ENCODE peak calls at places on chromosomes 12 and 14, in five cellular contexts. N is endothelial cell of umbilical vein, K is activated B cell treated with CpG ODN at 0.5 μM for 24 hours, M is osteocyte, S is ovary. H is an unnamed sample.

GRCh38 chr14:74920281-74920680 is 2.8 kb downstream of the RPS6KL1 start:
- DNase-seq in N (no peak), S (no peak), K (no peak), M (no peak), H (no peak)

GRCh38 chr12:108854453-108855283 is 2.7 kb downstream of the SSH1 start:
- DNase-seq in N (peak; percentile 98), K (no peak), M (no peak), S (no peak), H (no peak)

GRCh38 chr14:71165121-71165574 is 257.9 kb downstream of the PCNX1 start:
- DNase-seq in S (no peak), N (no peak), M (no peak), K (no peak), H (no peak)

GRCh38 chr12:131131077-131131807 is 177.5 kb downstream of the ADGRD1 start:
- DNase-seq in N (no peak), M (peak; percentile 81), S (no peak), K (no peak), H (peak; percentile 69)

GRCh38 chr14:60051690-60052324 is 39.9 kb upstream of the PCNX4 start:
- DNase-seq in K (no peak), N (no peak), M (no peak), S (no peak), H (no peak)

GRCh38 chr12:104603545-104603973 is 146.8 kb downstream of the CHST11 start:
- DNase-seq in M (no peak), S (no peak), K (no peak), N (no peak), H (no peak)

GRCh38 chr14:80965041-80965440 is 9.6 kb downstream of the TSHR start:
- DNase-seq in K (no peak), N (no peak), S (no peak), M (no peak), H (no peak)

GRCh38 chr14:104224516-104225281 is 86.3 kb downstream of the KIF26A start:
- DNase-seq in K (no peak), N (peak; percentile 14), S (peak; percentile 64), M (no peak), H (no peak)

GRCh38 chr14:73744874-73745529 is 30.8 kb upstream of the PNMA1 start:
- DNase-seq in S (no peak), N (no peak), K (no peak), M (no peak), H (no peak)

GRCh38 chr14:27006520-27006919 is 408.7 kb upstream of the NOVA1 start:
- DNase-seq in N (no peak), K (no peak), S (no peak), M (no peak), H (no peak)

GRCh38 chr14:24612186-24612585 is 2.7 kb upstream of the GZMH start:
- DNase-seq in S (no peak), N (no peak), M (no peak), K (no peak), H (no peak)

GRCh38 chr14:51351997-51352396 is 112.0 kb downstream of the TMX1 start:
- DNase-seq in S (no peak), N (no peak), M (no peak), K (no peak), H (no peak)

GRCh38 chr12:42482820-42483533 is 106.6 kb downstream of the PRICKLE1 start:
- DNase-seq in K (peak; percentile 89), M (peak; percentile 93), S (peak; percentile 91), N (peak; percentile 78), H (peak; percentile 89)

GRCh38 chr12:54759751-54760150 is 94.6 kb upstream of the MUCL1 start:
- DNase-seq in N (no peak), S (no peak), M (no peak), K (no peak), H (no peak)

GRCh38 chr14:79585845-79586244 is 625.5 kb downstream of the DIO2 start:
- DNase-seq in S (no peak), K (no peak), M (no peak), N (no peak), H (no peak)

DNA sequence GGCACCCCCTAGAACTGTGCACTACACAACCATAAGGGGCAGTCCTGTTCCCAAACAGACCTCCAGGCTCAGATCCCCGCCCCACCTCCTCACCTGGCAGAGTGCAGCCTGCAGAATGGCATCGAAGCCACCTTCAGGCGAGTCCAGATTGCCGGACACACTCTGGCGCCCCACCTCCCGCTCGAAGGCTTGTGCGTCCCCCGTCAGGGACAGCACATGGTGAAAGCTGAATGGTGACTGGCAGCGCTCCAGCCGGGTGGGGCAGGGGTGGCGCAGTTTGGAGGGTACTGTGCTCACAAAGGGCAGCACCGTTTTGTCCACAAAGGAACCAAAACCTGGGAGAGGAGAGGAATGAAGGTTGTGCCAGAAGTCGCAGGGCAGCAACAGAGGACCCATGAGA is 10.6 kb downstream of the ITGB7 start:
- DNase-seq in N (no peak), M (no peak), S (no peak), K (no peak), H (no peak)
- TF ChIP-seq CTCF in N (no peak), M (no peak), S (no peak), K (no peak), H (no peak)

GRCh38 chr14:23588884-23589598 is 10.5 kb upstream of the JPH4 start:
- DNase-seq in S (peak; percentile 94), K (peak; percentile 63), M (peak; percentile 95), N (peak; percentile 87), H (peak; percentile 90)
- TF ChIP-seq CTCF in S (peak; percentile 83), K (no peak), M (peak; percentile 80), N (peak; percentile 90), H (peak; percentile 89)

GRCh38 chr12:113461666-113462065 is 10.0 kb downstream of the LHX5 start:
- DNase-seq in S (no peak), K (no peak), N (no peak), M (no peak), H (no peak)
- TF ChIP-seq CTCF in S (no peak), K (no peak), N (peak; percentile 43), M (peak; percentile 41), H (peak; percentile 67)

DNA sequence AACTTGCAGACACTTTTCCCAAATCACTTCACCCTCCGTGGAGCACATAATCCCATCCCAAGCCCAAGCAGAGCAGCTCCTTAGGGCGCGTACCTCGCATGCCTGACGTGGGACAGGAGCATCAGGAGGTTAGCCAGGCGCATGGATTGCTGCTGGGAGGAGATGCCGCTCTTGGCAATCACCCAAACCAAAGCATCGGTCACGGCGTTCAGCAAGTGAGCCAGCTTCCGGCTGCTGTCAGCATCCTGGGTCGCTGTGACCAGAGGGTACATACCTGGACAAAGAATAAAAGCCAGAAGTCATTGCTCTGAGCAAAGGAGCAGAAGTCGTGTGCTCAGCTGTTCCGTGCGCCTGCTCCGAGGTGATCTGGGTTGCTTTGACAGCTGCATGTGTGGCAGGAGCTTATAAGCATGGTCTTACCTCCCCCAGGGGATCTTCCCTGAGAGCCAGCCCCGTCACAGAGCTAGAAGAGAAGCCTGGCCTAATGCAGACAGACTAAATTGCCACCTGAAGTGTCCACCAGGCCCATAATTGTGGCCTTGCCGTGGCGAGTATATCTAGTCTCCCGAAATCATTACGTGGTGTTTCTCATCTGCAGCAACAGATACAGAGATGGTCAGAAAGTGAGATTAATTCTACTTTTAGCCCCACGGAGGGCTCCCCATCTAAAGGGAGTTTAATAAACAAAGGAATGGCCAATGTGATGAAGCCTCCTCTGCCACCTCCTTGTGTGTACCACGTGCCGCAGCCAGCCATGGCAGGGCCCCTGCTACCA is 59.1 kb downstream of the ESR2 start:
- DNase-seq in N (no peak), S (peak; percentile 69), K (no peak), M (no peak), H (no peak)
- TF ChIP-seq CTCF in N (no peak), S (no peak), K (no peak), M (no peak), H (no peak)

DNA sequence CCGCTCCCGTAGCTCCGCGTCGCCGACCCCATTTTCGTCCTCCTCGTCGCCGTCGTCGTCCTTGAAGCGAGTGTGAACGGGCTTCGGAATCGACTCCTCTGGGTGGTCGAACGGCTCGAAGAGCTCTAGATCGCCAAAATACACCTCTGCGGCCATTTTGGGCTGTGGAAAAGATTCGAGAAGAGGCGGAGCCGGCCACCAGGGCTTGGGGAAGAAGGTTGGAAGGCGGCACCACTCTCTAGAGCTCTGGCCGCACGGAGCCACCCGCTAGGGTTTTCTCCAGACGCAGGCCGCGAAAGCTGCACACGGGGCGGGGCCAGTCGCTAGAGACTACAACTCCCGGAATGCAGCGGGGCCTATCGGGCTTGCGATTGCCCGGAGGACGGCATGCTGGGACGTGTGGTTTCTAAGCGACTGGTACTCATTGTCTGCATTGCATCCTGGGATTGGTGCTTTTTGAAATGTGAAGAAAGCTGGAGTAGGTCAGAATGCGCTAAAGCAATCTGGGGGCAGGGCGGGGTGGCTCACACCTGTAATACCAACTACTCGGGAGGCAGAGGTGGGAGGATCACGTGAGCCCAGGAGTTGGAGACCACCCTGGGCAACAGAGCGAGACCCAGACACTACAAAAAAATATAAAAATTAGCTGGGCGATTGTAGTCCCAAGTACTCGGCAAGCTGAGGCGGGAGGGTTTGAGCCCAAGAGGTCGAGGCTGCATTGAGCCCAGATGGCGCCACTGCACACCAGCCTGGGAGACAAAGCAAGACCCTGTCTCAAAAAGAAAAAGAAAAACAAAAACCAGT is at the start of gene ZCCHC8:
- DNase-seq in M (peak; percentile 98), K (peak; percentile 89), N (peak; percentile 98), S (peak; percentile 97), H (peak; percentile 97)
- TF ChIP-seq CTCF in M (no peak), K (no peak), N (no peak), S (peak; percentile 37), H (peak; percentile 45)

GRCh38 chr12:30795660-30796507 is 41.1 kb upstream of the CAPRIN2 start:
- DNase-seq in M (peak; percentile 92), K (peak; percentile 22), N (peak; percentile 80), S (peak; percentile 55), H (peak; percentile 83)

GRCh38 chr12:30794591-30795409 is 40.0 kb upstream of the CAPRIN2 start:
- DNase-seq in N (peak; percentile 93), M (no peak), S (no peak), K (no peak), H (no peak)

GRCh38 chr12:30792648-30793499 is 38.1 kb upstream of the CAPRIN2 start:
- DNase-seq in S (no peak), K (no peak), N (peak; percentile 31), M (no peak), H (no peak)

GRCh38 chr12:30795410-30795659 is 40.6 kb upstream of the CAPRIN2 start:
- DNase-seq in K (no peak), M (no peak), N (no peak), S (no peak), H (no peak)

GRCh38 chr12:30794020-30794419 is 39.3 kb upstream of the CAPRIN2 start:
- DNase-seq in N (no peak), K (no peak), M (no peak), S (no peak), H (no peak)
- TF ChIP-seq CTCF in N (no peak), K (no peak), M (no peak), S (no peak), H (no peak)

DNA sequence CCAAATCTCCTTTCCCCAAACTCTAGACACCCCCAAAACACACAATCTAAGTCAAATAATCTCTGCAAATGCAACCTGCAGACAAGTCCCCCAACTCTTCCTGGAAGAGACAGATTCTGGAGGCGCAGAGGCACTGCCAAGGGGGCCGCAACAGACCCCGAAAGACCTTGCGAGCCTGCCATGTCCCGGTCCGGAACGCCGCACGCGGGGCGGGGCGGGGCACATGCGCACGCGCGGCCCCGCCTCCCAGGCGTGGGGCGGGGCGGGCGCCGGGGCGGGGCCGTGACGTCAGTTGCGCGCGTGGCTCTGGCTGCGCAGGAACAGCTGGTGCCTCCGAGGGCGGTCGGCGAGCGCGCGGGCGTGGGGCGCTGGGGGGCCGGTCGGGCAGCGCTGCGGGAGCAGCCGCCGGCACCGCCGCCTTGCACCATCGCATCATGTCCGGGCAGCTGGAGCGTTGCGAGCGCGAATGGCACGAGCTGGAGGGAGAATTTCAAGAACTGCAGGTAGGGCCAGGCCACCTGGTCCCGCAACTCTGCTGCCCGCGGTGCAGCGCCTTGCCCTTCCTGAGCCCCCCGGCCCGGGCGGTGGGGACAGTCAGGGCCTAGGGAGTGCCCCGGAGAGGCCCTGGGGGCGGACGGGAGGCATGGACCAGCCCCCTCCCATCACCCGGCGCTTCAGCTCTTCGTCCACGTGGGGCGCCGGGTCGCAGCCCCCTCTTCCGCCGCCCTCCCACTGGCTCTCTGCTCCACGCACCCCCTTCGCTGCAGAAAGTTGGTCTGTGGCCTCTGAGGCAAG is at the start of gene TMEM120B:
- DNase-seq in K (peak; percentile 86), M (peak; percentile 93), S (peak; percentile 92), N (peak; percentile 76), H (peak; percentile 88)
- TF ChIP-seq CTCF in K (no peak), M (no peak), S (no peak), N (peak; percentile 15), H (peak; percentile 36)